ENCODE peak calls at places on chromosomes 7 and 10, in ten cellular contexts. U is heart right ventricle, D is endothelial cell of umbilical vein, C is IMR-90, F is stomach, O is BE2C, H is endodermal cell, W is pancreas, S is right lobe of liver, N is neural progenitor cell. V is an unnamed sample. For H3K36me3, the result is how much of the 10 kb centered on the place peaks cover.

GRCh38 chr10:104809288-104810090 is 168.4 kb downstream of the SORCS3 start:
- DNase-seq in U (no peak), D (no peak), C (no peak), H (peak), S (no peak), O (no peak), N (no peak), F (no peak), W (no peak), V (peak)

GRCh38 chr10:44510716-44511115 is 125.8 kb upstream of the CXCL12 start:
- DNase-seq in F (no peak), C (peak), U (no peak), H (no peak), N (no peak), D (no peak), W (no peak), O (no peak), S (no peak), V (peak)

GRCh38 chr7:133819695-133820094 is 307.4 kb upstream of the LRGUK start:
- DNase-seq in W (no peak), N (no peak), D (no peak), S (no peak), H (no peak), C (no peak), O (no peak), F (no peak), U (no peak), V (no peak)

GRCh38 chr7:150332852-150333635 is 8.4 kb downstream of the RARRES2 start:
- DNase-seq in D (no peak), H (no peak), U (no peak), O (no peak), W (no peak), N (no peak), F (no peak), S (no peak), C (no peak), V (no peak)

GRCh38 chr7:97982647-97983046 is 7.3 kb downstream of the OCM2 start:
- DNase-seq in F (no peak), N (no peak), H (peak), W (no peak), U (no peak), O (no peak), S (no peak), D (no peak), C (no peak), V (peak)

GRCh38 chr10:43252166-43252784 is 14.6 kb downstream of the RASGEF1A start:
- DNase-seq in W (no peak), S (peak), H (peak), F (no peak), D (no peak), C (no peak), O (peak), U (no peak), N (no peak), V (no peak)

GRCh38 chr10:60877777-60878120 is 66.2 kb downstream of the RHOBTB1 start:
- DNase-seq in H (no peak), S (no peak), D (no peak), O (no peak), U (no peak), W (no peak), F (no peak), N (no peak), C (no peak), V (peak)

GRCh38 chr7:73909051-73909941 is 48.3 kb downstream of the TMEM270 start:
- DNase-seq in N (no peak), O (no peak), U (no peak), S (no peak), D (no peak), C (no peak), F (peak), W (no peak), H (no peak), V (no peak)

GRCh38 chr10:329361-330099 is 194.3 kb downstream of the ZMYND11 start:
- DNase-seq in N (peak), O (peak), F (peak), W (peak), C (peak), U (peak), D (peak), S (peak), H (peak), V (peak)

GRCh38 chr7:67696878-67697277 is 700.2 kb downstream of the TYW1 start:
- DNase-seq in N (no peak), H (no peak), D (no peak), S (no peak), U (no peak), O (no peak), C (no peak), F (no peak), W (no peak), V (peak)

DNA sequence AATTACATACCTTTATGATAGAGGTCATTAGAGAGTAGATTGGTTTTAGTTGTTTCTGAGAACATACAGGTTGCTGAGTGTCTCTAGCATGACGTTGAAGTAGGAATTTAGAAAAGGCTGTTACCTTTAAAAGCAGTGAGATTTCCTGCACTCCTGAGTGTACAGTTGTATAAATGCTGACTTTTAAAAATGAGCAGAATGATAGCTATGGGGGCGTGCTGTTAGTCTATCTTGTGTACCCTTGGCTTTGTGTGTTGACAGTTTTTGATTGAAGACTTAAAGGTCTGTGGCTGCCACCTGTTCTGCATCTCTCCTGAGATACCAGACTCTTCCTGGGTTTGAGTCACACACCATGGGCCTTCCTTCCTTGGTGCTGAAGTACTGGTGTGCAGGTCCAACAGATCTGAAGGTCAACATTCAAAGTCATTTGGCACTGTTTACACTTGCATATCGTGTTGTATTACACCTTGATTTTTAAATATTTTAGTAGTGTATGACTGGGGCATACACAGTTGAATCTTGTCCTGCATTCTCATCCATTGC is 23.8 kb downstream of the DNAJB6 start:
- DNase-seq in F (no peak), N (no peak), C (no peak), S (no peak), O (no peak), W (no peak), U (no peak), D (no peak), H (no peak), V (no peak)
- H3K36me3 ChIP-seq in F (half or more), N (under half), C (under half), S (under half), O (half or more), W (under half), U (under half), D (under half), H (half or more), V (under half)

GRCh38 chr7:148142660-148143248 is 447.8 kb upstream of the C7orf33 start:
- DNase-seq in F (no peak), O (peak), N (peak), C (peak), H (peak), U (no peak), W (peak), D (no peak), S (no peak), V (peak)
- TF ChIP-seq CTCF in F (peak), O (peak), N (peak), C (peak), H (peak), U (peak), W (peak), D (no peak), S (peak), V (peak)

GRCh38 chr7:23014681-23015080 is 751 bp upstream of the HYCC1 start:
- DNase-seq in F (no peak), D (no peak), H (no peak), S (no peak), U (no peak), C (no peak), W (no peak), O (no peak), N (no peak), V (no peak)

GRCh38 chr7:23011222-23011924 is 2.6 kb downstream of the HYCC1 start:
- DNase-seq in N (no peak), C (no peak), F (no peak), S (no peak), D (no peak), H (no peak), U (no peak), W (no peak), O (no peak), V (no peak)

GRCh38 chr7:23012797-23013714 is 874 bp downstream of the HYCC1 start:
- DNase-seq in U (peak), N (peak), F (no peak), W (peak), H (peak), S (peak), O (no peak), C (no peak), D (peak), V (no peak)

GRCh38 chr7:23013715-23014649 is at the start of gene HYCC1:
- DNase-seq in C (peak), D (peak), U (peak), W (peak), O (peak), N (peak), F (peak), H (peak), S (peak), V (peak)

GRCh38 chr7:23012186-23012585 is 1.7 kb downstream of the HYCC1 start:
- DNase-seq in D (peak), H (no peak), S (no peak), C (no peak), O (no peak), N (no peak), W (no peak), F (no peak), U (no peak), V (no peak)
- H3K36me3 ChIP-seq in D (under half), H (under half), S (under half), C (under half), O (under half), N (under half), W (under half), F (under half), U (under half), V (under half)

DNA sequence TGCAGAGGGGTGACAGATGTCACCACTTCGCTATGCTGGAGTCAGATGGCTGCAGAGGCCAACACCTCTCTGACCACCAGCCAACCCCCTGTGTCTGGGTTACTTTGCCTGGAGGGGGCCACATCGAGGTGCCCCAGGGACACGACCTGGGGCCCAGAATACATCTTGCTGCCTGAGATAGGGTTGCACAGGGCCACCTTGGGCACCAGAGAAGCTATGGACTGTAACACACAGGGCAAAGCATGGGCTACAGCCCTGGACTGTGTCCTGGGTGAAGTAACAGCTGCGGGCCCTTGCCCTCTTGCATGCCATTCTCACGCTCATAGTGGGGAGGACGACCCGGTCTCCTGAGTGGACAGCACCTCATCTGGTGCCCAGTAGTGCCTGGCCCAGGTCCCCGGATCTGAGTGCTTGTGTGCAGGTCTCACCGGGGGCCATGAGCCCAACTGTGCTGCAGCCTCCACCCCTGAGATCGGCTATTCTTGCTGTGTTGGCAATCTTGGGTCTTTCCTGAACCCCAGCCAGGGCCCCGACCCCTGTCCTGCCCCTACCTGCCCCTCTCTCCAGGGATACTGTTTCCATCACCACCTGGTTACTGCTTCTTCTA is 115.2 kb upstream of the GDF10 start:
- DNase-seq in U (no peak), W (no peak), C (no peak), N (no peak), H (peak), O (no peak), D (no peak), S (no peak), F (no peak), V (no peak)
- TF ChIP-seq CTCF in U (no peak), W (no peak), C (no peak), N (no peak), H (no peak), O (no peak), D (no peak), S (no peak), F (no peak), V (no peak)

GRCh38 chr7:144863320-144863647 is 27.4 kb upstream of the TPK1 start:
- DNase-seq in F (no peak), S (no peak), N (no peak), O (no peak), C (no peak), U (no peak), W (no peak), H (no peak), D (no peak), V (no peak)

GRCh38 chr7:144866189-144866588 is 30.3 kb upstream of the TPK1 start:
- DNase-seq in C (no peak), O (no peak), H (no peak), W (no peak), F (no peak), D (no peak), S (no peak), U (no peak), N (no peak), V (no peak)

GRCh38 chr7:144873316-144873845 is 37.5 kb upstream of the TPK1 start:
- DNase-seq in W (no peak), U (no peak), S (no peak), O (no peak), H (no peak), F (no peak), C (no peak), D (no peak), N (no peak), V (no peak)

DNA sequence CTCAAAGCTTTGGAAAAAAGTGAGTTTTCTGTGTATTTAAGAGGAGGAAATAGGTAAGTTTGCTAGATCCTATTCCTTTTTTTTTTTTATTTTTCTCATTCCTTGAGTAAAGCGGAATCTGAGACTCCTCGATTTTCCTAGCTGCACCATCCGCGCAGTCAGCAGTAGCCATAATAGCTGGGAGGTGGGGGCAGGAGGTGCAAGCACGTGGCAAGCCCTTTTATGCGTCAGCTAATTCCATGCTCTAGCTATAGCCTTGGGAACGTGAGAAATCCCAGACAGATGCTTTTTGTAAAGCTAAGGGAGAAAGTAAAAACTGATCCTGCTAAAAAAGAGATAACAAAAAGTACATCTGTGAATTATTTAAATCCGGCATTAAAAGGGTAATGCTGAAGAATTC is 33.2 kb upstream of the TPK1 start:
- DNase-seq in H (no peak), O (no peak), W (no peak), F (no peak), D (no peak), S (no peak), N (no peak), C (no peak), U (no peak), V (no peak)
- H3K36me3 ChIP-seq in H (under half), O (under half), W (under half), F (under half), D (under half), S (under half), N (under half), C (under half), U (under half), V (under half)

V was measured in bronchial epithelial cell.